ENCODE peak calls at places on chromosomes 16 and 17, in ten cellular contexts. A, W, F, C, N, Q, P, I, Z and R are unnamed samples.

GRCh38 chr16:47574091-47575054 is 113.2 kb downstream of the PHKB start:
- DNase-seq in N (no peak), W (no peak), C (no peak), A (peak), I (peak), Z (no peak), Q (peak), F (peak), P (no peak), R (no peak)

GRCh38 chr17:19762515-19762961 is 14.4 kb upstream of the ALDH3A1 start:
- DNase-seq in F (no peak), Z (peak), I (peak), A (peak), N (peak), P (peak), W (peak), C (peak), Q (peak), R (peak)

GRCh38 chr16:57628008-57628781 is at the start of gene ADGRG1:
- DNase-seq in P (peak), A (peak), Z (peak), C (peak), N (peak), F (peak), I (peak), Q (peak), W (peak), R (peak)

GRCh38 chr17:38559880-38560230 is 45.9 kb downstream of the SRCIN1 start:
- DNase-seq in N (no peak), Z (no peak), W (no peak), I (no peak), A (no peak), F (no peak), P (no peak), C (no peak), Q (no peak), R (no peak)

GRCh38 chr16:69406780-69407331 is 17.6 kb upstream of the CYB5B start:
- DNase-seq in Z (peak), A (no peak), N (no peak), F (no peak), P (no peak), C (no peak), Q (no peak), I (no peak), W (no peak), R (no peak)

GRCh38 chr17:16475196-16475704 is 16.7 kb downstream of the LRRC75A start:
- DNase-seq in A (no peak), I (no peak), P (no peak), N (no peak), C (no peak), Z (no peak), W (no peak), F (no peak), Q (no peak), R (no peak)

GRCh38 chr17:35714988-35715387 is 16.5 kb upstream of the RASL10B start:
- DNase-seq in W (no peak), P (no peak), Q (no peak), I (no peak), A (no peak), N (no peak), C (no peak), F (no peak), Z (no peak), R (no peak)

GRCh38 chr16:46822270-46822669 is 8.7 kb downstream of the C16orf87 start:
- DNase-seq in I (peak), F (no peak), Z (no peak), Q (no peak), W (no peak), C (no peak), P (no peak), N (no peak), A (no peak), R (no peak)

GRCh38 chr17:29734640-29735039 is 111.9 kb upstream of the CORO6 start:
- DNase-seq in I (no peak), P (no peak), C (no peak), Q (no peak), Z (no peak), A (no peak), N (no peak), W (no peak), F (no peak), R (no peak)

GRCh38 chr17:27446569-27447301 is 9.5 kb upstream of the KSR1 start:
- DNase-seq in C (peak), Z (no peak), F (no peak), I (peak), A (peak), N (no peak), W (no peak), Q (no peak), P (no peak), R (no peak)

GRCh38 chr17:16527298-16527697 is 35.3 kb upstream of the LRRC75A start:
- DNase-seq in W (no peak), F (no peak), Z (no peak), Q (no peak), A (no peak), I (no peak), N (peak), C (no peak), P (no peak), R (no peak)

GRCh38 chr16:58678716-58679115 is 5.9 kb downstream of the SLC38A7 start:
- DNase-seq in N (no peak), Q (peak), P (no peak), F (no peak), I (peak), W (no peak), Z (no peak), A (no peak), C (peak), R (no peak)

GRCh38 chr16:20902426-20902825 is 1.9 kb downstream of the LYRM1 start:
- DNase-seq in Q (no peak), A (no peak), W (no peak), P (no peak), Z (no peak), I (no peak), F (no peak), C (no peak), N (no peak), R (no peak)

GRCh38 chr17:44997733-44998520 is 29.8 kb upstream of the C1QL1 start:
- DNase-seq in Z (no peak), I (peak), F (no peak), A (no peak), W (peak), Q (no peak), N (no peak), P (no peak), C (no peak), R (no peak)

GRCh38 chr16:65106792-65107191 is 15.1 kb downstream of the CDH11 start:
- DNase-seq in N (no peak), A (no peak), Q (no peak), P (no peak), Z (no peak), W (no peak), C (no peak), I (peak), F (no peak), R (no peak)

GRCh38 chr17:65287040-65287439 is 149.9 kb downstream of the RGS9 start:
- DNase-seq in P (no peak), A (no peak), I (peak), W (peak), N (peak), Z (peak), Q (no peak), F (no peak), C (no peak), R (no peak)

GRCh38 chr17:51813166-51813783 is 345.2 kb downstream of the CA10 start:
- DNase-seq in P (no peak), N (no peak), F (no peak), I (no peak), Z (no peak), C (no peak), W (no peak), A (no peak), Q (no peak), R (no peak)

GRCh38 chr17:51814521-51814920 is 344.0 kb downstream of the CA10 start:
- DNase-seq in W (no peak), A (no peak), Q (no peak), C (no peak), I (no peak), P (no peak), N (no peak), Z (no peak), F (no peak), R (no peak)

GRCh38 chr17:51815097-51815496 is 343.4 kb downstream of the CA10 start:
- DNase-seq in C (no peak), Q (no peak), Z (no peak), W (no peak), A (no peak), P (no peak), N (no peak), I (no peak), F (no peak), R (no peak)

GRCh38 chr17:51817955-51818354 is 340.6 kb downstream of the CA10 start:
- DNase-seq in F (no peak), C (no peak), W (no peak), Q (no peak), A (no peak), Z (no peak), P (no peak), N (no peak), I (no peak), R (no peak)

GRCh38 chr17:51813784-51814174 is 344.7 kb downstream of the CA10 start:
- DNase-seq in F (no peak), W (no peak), A (no peak), Z (no peak), C (no peak), N (no peak), P (no peak), Q (no peak), I (no peak), R (no peak)
- TF ChIP-seq CTCF in F (no peak), W (no peak), A (no peak), Z (no peak), C (no peak), N (no peak), P (no peak), Q (no peak), I (no peak), R (no peak)

GRCh38 chr16:63789603-63790002 is 1332.3 kb downstream of the CDH11 start:
- DNase-seq in W (no peak), Q (no peak), Z (no peak), C (no peak), P (no peak), I (peak), A (no peak), F (no peak), N (no peak), R (no peak)
- TF ChIP-seq CTCF in W (peak), Q (no peak), Z (peak), C (no peak), P (no peak), I (peak), A (no peak), F (peak), N (no peak), R (no peak)

GRCh38 chr16:84120023-84120422 is 3.3 kb upstream of the MBTPS1 start:
- DNase-seq in N (no peak), I (no peak), W (no peak), Q (no peak), Z (no peak), F (no peak), P (no peak), A (no peak), C (no peak), R (no peak)

GRCh38 chr16:84117482-84117843 is 721 bp upstream of the MBTPS1 start:
- DNase-seq in C (no peak), I (peak), Q (no peak), F (no peak), N (peak), Z (no peak), W (no peak), A (no peak), P (no peak), R (no peak)

GRCh38 chr16:84115919-84116719 is 623 bp downstream of the MBTPS1 start:
- DNase-seq in Q (peak), A (no peak), N (no peak), C (no peak), W (peak), F (no peak), P (no peak), Z (no peak), I (peak), R (no peak)

GRCh38 chr16:84119368-84119767 is 2.6 kb upstream of the MBTPS1 start:
- DNase-seq in A (no peak), Q (no peak), N (no peak), F (peak), Z (no peak), I (no peak), W (no peak), P (no peak), C (no peak), R (no peak)

DNA sequence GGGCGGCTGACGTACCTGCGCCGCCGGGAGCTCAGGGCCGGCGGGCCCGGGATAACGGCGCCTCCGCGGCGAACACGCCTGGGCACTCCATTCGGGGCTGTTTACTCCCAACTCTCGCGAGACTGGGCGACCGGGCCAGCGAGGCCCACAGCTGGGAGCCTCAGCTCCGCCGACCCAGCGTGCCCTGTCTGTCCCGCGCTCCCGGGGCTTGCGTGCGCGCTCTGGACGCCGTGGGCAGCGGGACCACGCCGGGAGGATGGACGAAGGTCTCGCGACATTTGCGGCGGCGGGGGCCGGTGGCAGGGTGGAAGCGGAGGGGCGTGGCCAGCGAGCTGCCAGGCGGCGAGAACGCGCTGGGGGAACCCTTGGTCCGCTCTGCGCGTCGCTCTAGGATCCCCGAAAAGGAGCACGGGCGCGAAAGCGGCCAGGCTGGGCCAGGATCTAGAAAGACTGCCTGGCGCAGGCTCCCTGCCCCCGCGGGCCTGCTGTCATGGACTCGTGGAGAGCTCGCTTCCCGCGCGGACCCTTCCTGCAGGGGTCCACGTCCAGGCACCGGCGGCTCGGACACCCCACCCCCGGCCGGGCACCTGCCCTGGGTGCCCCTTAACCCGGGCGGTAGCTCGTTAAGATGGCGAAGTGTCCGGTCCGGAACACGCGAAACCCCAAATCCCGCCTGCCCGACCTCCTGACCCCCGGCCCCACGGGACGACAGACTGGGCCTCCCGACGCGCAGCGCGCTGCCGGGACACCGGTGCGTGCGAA is at the start of gene MBTPS1:
- DNase-seq in P (peak), Z (peak), W (peak), Q (peak), C (peak), N (peak), F (peak), A (peak), I (peak), R (peak)
- TF ChIP-seq CTCF in P (no peak), Z (peak), W (no peak), Q (no peak), C (no peak), N (no peak), F (no peak), A (no peak), I (no peak), R (no peak)

GRCh38 chr16:85027968-85028637 is 508 bp downstream of the KIAA0513 start:
- DNase-seq in F (no peak), Z (no peak), C (no peak), W (no peak), A (no peak), P (no peak), I (no peak), Q (no peak), N (no peak), R (no peak)
- TF ChIP-seq CTCF in F (no peak), Z (peak), C (peak), W (peak), A (no peak), P (peak), I (no peak), Q (no peak), N (peak), R (no peak)

GRCh38 chr16:11363927-11364258 is 18.6 kb downstream of the RMI2 start:
- DNase-seq in Z (no peak), W (no peak), Q (no peak), I (no peak), A (no peak), P (no peak), F (no peak), N (no peak), C (no peak), R (no peak)
- TF ChIP-seq CTCF in Z (no peak), W (no peak), Q (no peak), I (no peak), A (no peak), P (no peak), F (no peak), N (no peak), C (no peak), R (no peak)